ENCODE peak calls at places on chromosome 11, in six cellular contexts. Q is amygdala; M is hypothalamus; P is COLO829; Z is RPMI7951; T is activated naive CD4-positive, alpha-beta T cell treated with anti-CD3 and anti-CD28 coated beads, Interleukin-2, amount 50 U/mL, for 16 hours. W is an unnamed sample.

GRCh38 chr11:17978553-17979287 is 34.1 kb downstream of the SERGEF start:
- DNase-seq in Q (peak), M (peak), P (peak), Z (peak), T (peak), W (peak)

GRCh38 chr11:8340299-8340698 is 76.6 kb upstream of the LMO1 start:
- DNase-seq in Q (no peak), M (no peak), P (no peak), Z (no peak), T (no peak), W (no peak)

GRCh38 chr11:44930588-44931302 is 19.9 kb downstream of the TP53I11 start:
- DNase-seq in Q (no peak), M (no peak), P (no peak), Z (no peak), T (no peak), W (no peak)

GRCh38 chr11:2481253-2481652 is 36.4 kb downstream of the KCNQ1 start:
- DNase-seq in Q (no peak), M (no peak), P (no peak), Z (no peak), T (peak), W (no peak)

GRCh38 chr11:112509300-112509699 is 248.6 kb upstream of the PLET1 start:
- DNase-seq in Q (no peak), M (no peak), P (no peak), Z (no peak), T (no peak), W (no peak)

GRCh38 chr11:122108192-122108799 is 7.7 kb downstream of the BLID start:
- DNase-seq in Q (no peak), M (no peak), P (peak), Z (peak), T (no peak), W (peak)

GRCh38 chr11:128409476-128409875 is 177.9 kb downstream of the ETS1 start:
- DNase-seq in Q (no peak), M (no peak), P (no peak), Z (peak), T (no peak), W (no peak)

GRCh38 chr11:82960779-82961143 is 59.2 kb downstream of the DDIAS start:
- DNase-seq in Q (no peak), M (no peak), P (no peak), Z (no peak), T (no peak), W (no peak)

GRCh38 chr11:37504925-37505324 is 906.9 kb upstream of the RAG2 start:
- DNase-seq in Q (no peak), M (no peak), P (peak), Z (peak), T (no peak), W (no peak)

GRCh38 chr11:63663809-63664208 is 7.4 kb downstream of the ATL3 start:
- DNase-seq in Q (no peak), M (no peak), P (no peak), Z (peak), T (no peak), W (no peak)

GRCh38 chr11:68969386-68969785 is 11.4 kb downstream of the MRGPRD start:
- DNase-seq in Q (no peak), M (no peak), P (no peak), Z (no peak), T (no peak), W (no peak)

GRCh38 chr11:48081151-48082010 is 101.0 kb downstream of the PTPRJ start:
- DNase-seq in Q (peak), M (no peak), P (peak), Z (peak), T (no peak), W (peak)

GRCh38 chr11:17839973-17840611 is 105.5 kb downstream of the KCNC1 start:
- DNase-seq in Q (peak), M (no peak), P (peak), Z (peak), T (no peak), W (no peak)

GRCh38 chr11:84420261-84420660 is 1134.1 kb upstream of the CCDC90B start:
- DNase-seq in Q (no peak), M (no peak), P (no peak), Z (no peak), T (no peak), W (no peak)

GRCh38 chr11:65355776-65356393 is 1.3 kb downstream of the TIGD3 start:
- DNase-seq in Q (no peak), M (no peak), P (no peak), Z (no peak), T (no peak), W (no peak)

GRCh38 chr11:78426845-78427244 is 9.2 kb upstream of the GAB2 start:
- DNase-seq in Q (no peak), M (no peak), P (no peak), Z (no peak), T (no peak), W (no peak)

GRCh38 chr11:7603031-7603781 is 70.1 kb downstream of the CYB5R2 start:
- DNase-seq in Q (no peak), M (no peak), P (no peak), Z (peak), T (no peak), W (no peak)

GRCh38 chr11:12193515-12194336 is 83.3 kb downstream of the MICAL2 start:
- DNase-seq in Q (no peak), M (no peak), P (no peak), Z (no peak), T (no peak), W (no peak)

GRCh38 chr11:16511109-16511806 is 154.9 kb upstream of the SOX6 start:
- DNase-seq in Q (no peak), M (no peak), P (peak), Z (no peak), T (no peak), W (peak)

GRCh38 chr11:70397336-70397982 is 870 bp upstream of the CTTN start:
- DNase-seq in Q (no peak), M (no peak), P (no peak), Z (peak), T (no peak), W (no peak)

GRCh38 chr11:64204464-64204989 is 2.0 kb upstream of the FERMT3 start:
- DNase-seq in Q (peak), M (peak), P (peak), Z (peak), T (peak), W (peak)

GRCh38 chr11:105078283-105078682 is 33.1 kb upstream of the CARD16 start:
- DNase-seq in Q (no peak), M (no peak), P (no peak), Z (no peak), T (no peak), W (no peak)

GRCh38 chr11:72037554-72038311 is 39.0 kb downstream of the IL18BP start:
- DNase-seq in Q (no peak), M (no peak), P (no peak), Z (no peak), T (no peak), W (no peak)

GRCh38 chr11:77515063-77515462 is 41.2 kb upstream of the PAK1 start:
- DNase-seq in Q (no peak), M (no peak), P (no peak), Z (no peak), T (no peak), W (no peak)